ENCODE peak calls at places on chromosomes 3 and 15, in ten cellular contexts. O is ovary, Y is GM12878, U is testis, T is vagina, L is uterus, B is breast epithelium, N is adrenal gland, F is upper lobe of left lung, J is stomach. H is an unnamed sample.

GRCh38 chr15:52348056-52348745 is 52.6 kb upstream of the MYO5C start:
- DNase-seq in O (no peak), Y (no peak), U (no peak), T (no peak), L (no peak), B (no peak), N (no peak), F (no peak), J (no peak), H (peak; percentile 37)

GRCh38 chr3:65439641-65440040 is 599.1 kb downstream of the MAGI1 start:
- DNase-seq in O (no peak), Y (no peak), U (peak; percentile 62), T (no peak), L (peak; percentile 20), B (no peak), N (peak; percentile 84), F (no peak), J (peak; percentile 37), H (peak; percentile 69)

GRCh38 chr15:64883097-64883581 is 28.6 kb upstream of the ANKDD1A start:
- DNase-seq in O (no peak), Y (peak; percentile 83), U (no peak), T (peak; percentile 69), L (no peak), B (no peak), N (no peak), F (no peak), J (no peak), H (no peak)

GRCh38 chr3:14375192-14375591 is 27.2 kb upstream of the SLC6A6 start:
- DNase-seq in O (no peak), Y (no peak), U (no peak), T (no peak), L (no peak), B (no peak), N (no peak), F (no peak), J (no peak), H (no peak)

GRCh38 chr15:73052679-73053397 is 575 bp downstream of the NEO1 start:
- DNase-seq in O (peak; percentile 51), Y (no peak), U (peak; percentile 71), T (no peak), L (peak; percentile 39), B (peak; percentile 38), N (peak; percentile 54), F (peak; percentile 41), J (peak; percentile 29), H (peak; percentile 61)

GRCh38 chr15:22888120-22888859 is 49.8 kb downstream of the NIPA2 start:
- DNase-seq in O (no peak), Y (no peak), U (no peak), T (no peak), L (no peak), B (no peak), N (peak; percentile 76), F (no peak), J (no peak), H (no peak)

GRCh38 chr3:69866988-69867720 is 127.9 kb downstream of the MITF start:
- DNase-seq in O (no peak), Y (no peak), U (no peak), T (no peak), L (no peak), B (no peak), N (no peak), F (no peak), J (no peak), H (no peak)

GRCh38 chr3:126056681-126057546 is 27.0 kb downstream of the SLC41A3 start:
- DNase-seq in O (no peak), Y (no peak), U (peak; percentile 91), T (peak; percentile 79), L (no peak), B (no peak), N (peak; percentile 96), F (peak; percentile 53), J (no peak), H (peak; percentile 48)

GRCh38 chr3:60912142-60912541 is 339.1 kb downstream of the FHIT start:
- DNase-seq in O (no peak), Y (no peak), U (no peak), T (no peak), L (no peak), B (no peak), N (no peak), F (no peak), J (no peak), H (no peak)

GRCh38 chr3:10115326-10116137 is at the start of gene BRK1:
- DNase-seq in O (peak; percentile 95), Y (peak; percentile 94), U (peak; percentile 97), T (peak; percentile 95), L (peak; percentile 94), B (peak; percentile 94), N (peak; percentile 99), F (peak; percentile 96), J (peak; percentile 96), H (peak; percentile 97)

GRCh38 chr3:149224736-149225594 is 3.3 kb upstream of the CP start:
- DNase-seq in O (no peak), Y (peak; percentile 92), U (no peak), T (no peak), L (no peak), B (no peak), N (peak; percentile 66), F (no peak), J (no peak), H (no peak)

GRCh38 chr3:45907769-45908705 is 21.7 kb downstream of the CCR9 start:
- DNase-seq in O (no peak), Y (no peak), U (no peak), T (no peak), L (no peak), B (no peak), N (no peak), F (no peak), J (no peak), H (no peak)

GRCh38 chr3:136196064-136196400 is at the start of gene MSL2:
- DNase-seq in O (no peak), Y (no peak), U (no peak), T (no peak), L (no peak), B (no peak), N (no peak), F (peak; percentile 96), J (no peak), H (no peak)
- TF ChIP-seq POLR2A in O (peak; percentile 82), Y (peak; percentile 74), U (no peak), T (peak; percentile 82), L (no peak), B (peak; percentile 85), N (peak; percentile 49), F (peak; percentile 65), J (peak; percentile 12), H (peak; percentile 36)

GRCh38 chr15:77786956-77787355 is 154.2 kb upstream of the LINGO1 start:
- DNase-seq in O (no peak), Y (no peak), U (no peak), T (no peak), L (no peak), B (no peak), N (no peak), F (no peak), J (no peak), H (no peak)

GRCh38 chr15:77782691-77783090 is 150.0 kb upstream of the LINGO1 start:
- DNase-seq in O (no peak), Y (no peak), U (no peak), T (no peak), L (no peak), B (no peak), N (no peak), F (no peak), J (no peak), H (no peak)

GRCh38 chr15:77786181-77786890 is 153.6 kb upstream of the LINGO1 start:
- DNase-seq in O (no peak), Y (no peak), U (peak; percentile 16), T (no peak), L (no peak), B (no peak), N (peak; percentile 62), F (no peak), J (no peak), H (no peak)

GRCh38 chr15:77783636-77784035 is 150.9 kb upstream of the LINGO1 start:
- DNase-seq in O (no peak), Y (no peak), U (no peak), T (no peak), L (no peak), B (no peak), N (no peak), F (no peak), J (no peak), H (no peak)

DNA sequence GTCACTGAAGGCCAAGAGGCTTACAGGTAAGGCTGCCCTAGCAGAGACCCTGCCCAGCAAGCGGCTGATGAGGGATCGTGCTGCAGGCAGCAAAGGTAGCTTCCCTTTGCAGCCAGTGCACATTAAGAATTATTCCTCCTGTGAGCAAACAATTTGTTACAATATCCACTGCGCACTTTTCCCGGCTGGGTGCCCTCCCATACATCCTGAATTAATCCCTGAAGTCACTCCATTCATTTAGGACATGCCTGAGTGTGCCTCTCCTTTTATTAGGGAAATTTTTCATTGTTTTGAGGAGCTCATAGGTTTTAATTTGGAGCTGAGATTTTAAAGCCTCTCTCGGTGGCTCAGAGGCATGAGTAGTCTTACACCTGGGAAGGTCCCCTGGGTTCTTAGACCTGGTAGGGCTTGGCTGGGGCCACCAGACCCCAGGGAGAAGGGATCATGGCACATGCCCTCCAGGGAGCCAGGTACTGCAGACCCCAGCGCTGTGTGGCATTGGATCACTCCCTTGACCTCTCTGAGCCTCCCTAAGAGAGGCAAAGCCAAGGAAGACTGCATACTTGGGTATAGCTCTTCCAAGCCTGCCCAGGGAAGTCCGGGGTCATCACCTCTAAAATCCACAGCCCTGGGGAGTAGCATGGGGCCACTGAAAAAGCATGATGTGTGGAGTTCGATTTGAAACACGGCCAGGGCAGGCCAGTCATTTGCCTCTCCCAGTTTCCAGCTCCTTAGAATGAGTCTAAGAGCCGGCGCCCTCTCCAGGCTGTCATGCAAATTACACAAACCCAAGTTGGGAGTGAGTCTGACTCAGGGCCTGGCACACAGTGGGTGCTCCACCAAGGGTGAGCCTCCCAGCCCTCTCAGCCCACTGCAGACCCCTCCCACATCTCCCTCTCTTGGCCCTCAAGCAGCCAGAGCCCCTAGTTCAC is 151.9 kb upstream of the LINGO1 start:
- DNase-seq in O (no peak), Y (no peak), U (peak; percentile 28), T (no peak), L (no peak), B (no peak), N (peak; percentile 54), F (no peak), J (no peak), H (no peak)
- TF ChIP-seq CTCF in O (no peak), Y (peak; percentile 45), U (no peak), T (no peak), L (no peak), B (no peak), N (no peak), F (no peak), J (no peak), H (peak; percentile 42)

DNA sequence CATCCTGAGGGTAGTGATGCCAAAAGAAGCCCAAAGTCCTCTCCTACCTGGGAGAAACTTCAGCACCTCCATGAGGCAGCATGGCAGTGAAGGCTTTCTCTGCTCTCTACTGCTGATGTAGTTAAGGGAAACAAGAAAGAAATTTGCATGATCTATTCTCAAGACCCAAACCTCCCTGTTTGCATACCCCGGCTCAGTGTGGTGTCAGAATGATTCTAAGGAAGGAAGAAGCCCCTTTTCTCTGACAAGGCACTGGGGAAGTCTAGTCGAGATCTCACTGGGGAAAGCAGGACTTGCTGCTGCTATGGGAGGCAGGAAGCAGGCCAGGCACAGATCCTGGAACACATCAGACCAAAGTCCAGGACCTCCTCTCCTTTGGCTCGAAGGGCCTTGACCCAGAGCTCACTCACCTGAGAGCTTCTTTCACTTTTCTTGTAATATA is 89.4 kb upstream of the ICE2 start:
- DNase-seq in O (no peak), Y (peak; percentile 87), U (no peak), T (no peak), L (no peak), B (no peak), N (no peak), F (no peak), J (no peak), H (no peak)
- TF ChIP-seq POLR2A in O (no peak), Y (peak; percentile 79), U (no peak), T (no peak), L (no peak), B (no peak), N (no peak), F (no peak), J (no peak), H (no peak)

GRCh38 chr3:24683511-24684384 is 189.1 kb upstream of the THRB start:
- DNase-seq in O (peak; percentile 21), Y (no peak), U (no peak), T (no peak), L (no peak), B (no peak), N (no peak), F (no peak), J (no peak), H (no peak)
- TF ChIP-seq CTCF in O (no peak), Y (no peak), U (peak; percentile 30), T (peak; percentile 12), L (peak; percentile 70), B (peak; percentile 65), N (peak; percentile 69), F (peak; percentile 26), J (peak; percentile 37), H (peak; percentile 60)